ENCODE peak calls at places on chromosomes 5 and 9, in eight cellular contexts. N is HCT116, S is sigmoid colon, P is HepG2, T is breast epithelium, Z is GM12878, D is Panc1, E is stomach. K is an unnamed sample.
A peak's percentile ranks its signal among the peaks of the same experiment; 100 is the strongest.

GRCh38 chr5:40367260-40367659 is 312.5 kb upstream of the PTGER4 start:
- DNase-seq in N (no peak), S (no peak), P (no peak), T (no peak), Z (no peak), D (no peak), E (no peak), K (no peak)

GRCh38 chr9:91078041-91078441 is 276.4 kb downstream of the SYK start:
- DNase-seq in N (no peak), S (no peak), P (no peak), T (no peak), Z (no peak), D (no peak), E (no peak), K (no peak)

GRCh38 chr9:87718852-87719612 is 6.9 kb upstream of the CTSL start:
- DNase-seq in N (no peak), S (no peak), P (no peak), T (no peak), Z (no peak), D (no peak), E (no peak), K (no peak)

GRCh38 chr9:128420651-128421473 is at the start of gene CERCAM:
- DNase-seq in N (no peak), S (peak; percentile 78), P (peak; percentile 34), T (peak; percentile 29), Z (no peak), D (no peak), E (peak; percentile 55), K (no peak)

GRCh38 chr5:172806897-172807672 is 27.0 kb upstream of the ERGIC1 start:
- DNase-seq in N (peak; percentile 76), S (peak; percentile 94), P (peak; percentile 80), T (peak; percentile 75), Z (peak; percentile 81), D (no peak), E (peak; percentile 93), K (peak; percentile 49)

GRCh38 chr5:103523319-103523718 is 39.3 kb downstream of the NUDT12 start:
- DNase-seq in N (no peak), S (no peak), P (peak; percentile 61), T (no peak), Z (no peak), D (no peak), E (no peak), K (no peak)

GRCh38 chr9:123637940-123638634 is 282.1 kb downstream of the CRB2 start:
- DNase-seq in N (no peak), S (no peak), P (no peak), T (no peak), Z (peak; percentile 75), D (no peak), E (no peak), K (no peak)

GRCh38 chr9:127706836-127707241 is at the start of gene CFAP157:
- DNase-seq in N (no peak), S (no peak), P (no peak), T (no peak), Z (no peak), D (no peak), E (peak; percentile 28), K (peak; percentile 68)

GRCh38 chr5:170263906-170264305 is 31.1 kb downstream of the C5orf58 start:
- DNase-seq in N (no peak), S (no peak), P (no peak), T (no peak), Z (no peak), D (no peak), E (no peak), K (no peak)

GRCh38 chr5:170265527-170265926 is 32.0 kb downstream of the LCP2 start:
- DNase-seq in N (no peak), S (peak; percentile 86), P (no peak), T (no peak), Z (no peak), D (no peak), E (no peak), K (no peak)

GRCh38 chr5:170266570-170267379 is 30.8 kb downstream of the LCP2 start:
- DNase-seq in N (no peak), S (no peak), P (no peak), T (no peak), Z (no peak), D (no peak), E (no peak), K (peak; percentile 43)

GRCh38 chr5:170257370-170257769 is 24.6 kb downstream of the C5orf58 start:
- DNase-seq in N (no peak), S (no peak), P (no peak), T (no peak), Z (no peak), D (no peak), E (no peak), K (no peak)

DNA sequence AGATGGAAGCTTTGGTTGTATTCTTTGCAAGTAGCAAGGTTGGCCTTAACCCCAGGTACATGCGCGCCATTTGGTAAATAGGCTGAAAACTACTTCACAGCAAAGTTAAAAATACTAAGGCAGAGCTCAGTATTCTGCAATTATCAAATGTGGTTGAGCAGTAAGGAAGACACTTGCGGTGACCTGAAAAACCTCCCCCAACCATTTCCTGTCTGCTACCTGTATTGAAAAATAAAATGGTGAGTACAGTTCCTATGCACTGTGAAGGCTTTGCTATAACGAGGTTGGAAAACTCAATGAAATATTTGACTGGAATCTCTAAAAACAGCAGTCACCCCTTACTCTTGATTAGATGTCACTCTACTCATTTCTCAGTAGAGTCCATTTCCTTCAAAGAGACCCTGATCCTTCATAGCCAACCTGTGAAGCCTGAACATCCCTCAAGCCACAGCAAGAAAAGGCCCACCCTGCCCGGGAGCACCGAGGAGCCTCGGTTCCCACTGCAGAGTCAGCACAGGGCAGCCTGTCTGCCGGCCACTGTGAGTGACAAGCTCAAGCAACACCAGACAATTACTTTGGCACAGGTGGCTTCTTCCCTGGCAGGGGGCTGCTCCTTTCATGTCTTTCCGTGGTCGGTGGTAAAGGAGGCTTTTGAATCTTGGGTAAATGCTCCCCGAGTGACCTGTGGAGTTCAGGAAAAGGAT is 29.4 kb downstream of the C5orf58 start:
- DNase-seq in N (no peak), S (no peak), P (no peak), T (no peak), Z (no peak), D (no peak), E (no peak), K (no peak)
- TF ChIP-seq POLR2AphosphoS5 in N (no peak), S (no peak), P (no peak), T (no peak), Z (no peak), D (no peak), E (no peak), K (no peak)

DNA sequence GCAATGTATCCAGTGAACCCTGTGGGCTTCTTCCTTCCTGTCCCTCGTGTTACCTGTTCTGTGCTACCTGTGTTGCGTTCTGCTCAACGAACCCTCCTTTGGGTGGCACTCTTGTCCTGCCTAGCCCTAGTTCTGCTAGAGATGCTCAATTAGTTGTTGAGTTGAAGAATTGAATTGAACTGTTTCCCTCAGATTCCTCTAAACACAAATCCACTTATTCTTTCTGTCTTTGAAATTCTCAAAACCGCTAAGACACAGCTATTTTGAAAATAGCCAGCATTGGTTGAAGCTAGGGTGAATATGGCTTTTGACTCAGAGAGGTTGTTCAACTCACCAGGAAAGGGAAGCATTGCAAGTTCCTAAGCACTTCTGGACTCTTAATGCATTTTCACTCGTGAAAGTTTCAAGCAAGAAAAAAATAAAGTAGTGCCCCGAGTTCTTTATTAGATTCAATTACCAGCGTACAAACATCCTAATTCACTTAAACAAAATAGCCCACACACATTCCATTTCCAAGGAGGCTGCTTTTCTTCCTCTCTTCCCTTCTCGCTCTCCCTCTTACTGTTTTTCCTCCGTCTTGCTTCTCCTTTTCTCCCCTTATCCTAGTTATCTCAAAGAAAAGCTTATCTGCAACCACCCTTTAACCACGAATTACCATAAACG is 648 bp upstream of the ITGA1 start:
- DNase-seq in N (peak; percentile 50), S (peak; percentile 67), P (peak; percentile 53), T (no peak), Z (no peak), D (no peak), E (peak; percentile 59), K (no peak)
- TF ChIP-seq POLR2AphosphoS5 in N (no peak), S (peak; percentile 8), P (no peak), T (no peak), Z (no peak), D (no peak), E (no peak), K (no peak)

GRCh38 chr5:142170254-142170953 is 61.8 kb downstream of the NDFIP1 start:
- DNase-seq in N (no peak), S (no peak), P (no peak), T (no peak), Z (no peak), D (no peak), E (no peak), K (no peak)

GRCh38 chr5:142171270-142171669 is 62.7 kb downstream of the NDFIP1 start:
- DNase-seq in N (no peak), S (no peak), P (no peak), T (peak; percentile 21), Z (no peak), D (no peak), E (no peak), K (no peak)

GRCh38 chr5:142167458-142167857 is 58.9 kb downstream of the NDFIP1 start:
- DNase-seq in N (no peak), S (no peak), P (no peak), T (no peak), Z (no peak), D (no peak), E (no peak), K (no peak)

GRCh38 chr5:142166754-142167153 is 58.2 kb downstream of the NDFIP1 start:
- DNase-seq in N (no peak), S (no peak), P (no peak), T (no peak), Z (no peak), D (no peak), E (no peak), K (no peak)

DNA sequence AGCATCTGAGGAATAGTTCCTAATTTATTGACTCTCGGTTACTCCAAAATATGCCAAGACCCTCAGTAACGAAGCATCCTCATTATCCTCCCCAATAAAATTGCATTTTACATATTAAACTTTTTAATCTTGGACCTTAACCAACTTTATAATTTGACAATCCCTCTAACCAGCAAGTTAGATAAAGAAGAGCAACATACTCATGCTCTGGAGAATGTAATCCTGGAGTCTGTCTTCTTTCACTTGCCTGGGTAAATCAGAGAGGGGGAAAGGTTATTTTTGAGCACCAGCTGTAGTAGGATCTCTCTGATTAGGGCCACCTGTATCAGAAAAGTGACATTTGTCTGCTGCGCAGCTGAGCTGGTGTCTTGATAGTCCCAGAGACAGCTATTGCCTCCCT is 59.8 kb downstream of the NDFIP1 start:
- DNase-seq in N (no peak), S (no peak), P (no peak), T (no peak), Z (no peak), D (no peak), E (no peak), K (no peak)
- TF ChIP-seq POLR2AphosphoS5 in N (no peak), S (peak; percentile 51), P (no peak), T (no peak), Z (no peak), D (no peak), E (no peak), K (no peak)

GRCh38 chr9:108160039-108160438 is 670.5 kb upstream of the KLF4 start:
- DNase-seq in N (no peak), S (no peak), P (no peak), T (no peak), Z (no peak), D (no peak), E (no peak), K (no peak)

GRCh38 chr9:108162664-108163063 is 673.1 kb upstream of the KLF4 start:
- DNase-seq in N (no peak), S (no peak), P (no peak), T (no peak), Z (no peak), D (no peak), E (no peak), K (no peak)

GRCh38 chr9:108163321-108164005 is 673.9 kb upstream of the KLF4 start:
- DNase-seq in N (no peak), S (no peak), P (no peak), T (no peak), Z (no peak), D (no peak), E (no peak), K (no peak)

GRCh38 chr9:108161520-108161919 is 672.0 kb upstream of the KLF4 start:
- DNase-seq in N (no peak), S (no peak), P (peak; percentile 47), T (no peak), Z (no peak), D (no peak), E (no peak), K (no peak)

GRCh38 chr9:108160705-108161233 is 671.2 kb upstream of the KLF4 start:
- DNase-seq in N (no peak), S (no peak), P (no peak), T (no peak), Z (no peak), D (no peak), E (no peak), K (no peak)
- TF ChIP-seq POLR2AphosphoS5 in N (no peak), S (no peak), P (no peak), T (no peak), Z (no peak), D (no peak), E (no peak), K (no peak)

K was measured in H1.